ENCODE peak calls at places on chromosomes 11 and 22, in seven cellular contexts. W, O, Y, H, M, A and R are unnamed samples.

GRCh38 chr11:118703563-118704106 is 24.2 kb upstream of the TREH start:
- DNase-seq in A (no peak), O (no peak), W (no peak), M (no peak), H (no peak), Y (no peak), R (no peak)

GRCh38 chr22:37164535-37164887 is 14.8 kb upstream of the IL2RB start:
- DNase-seq in M (no peak), W (no peak), A (no peak), O (no peak), H (no peak), Y (no peak), R (no peak)

GRCh38 chr11:14029971-14030531 is 67.5 kb downstream of the SPON1 start:
- DNase-seq in H (peak; percentile 23), Y (no peak), M (no peak), O (no peak), A (no peak), W (no peak), R (no peak)

GRCh38 chr11:69372589-69373250 is 78.8 kb downstream of the MYEOV start:
- DNase-seq in Y (no peak), O (no peak), M (no peak), W (no peak), H (no peak), A (no peak), R (peak; percentile 4)

GRCh38 chr22:46070215-46070721 is 80.1 kb upstream of the PPARA start:
- DNase-seq in A (no peak), O (no peak), Y (no peak), W (no peak), M (no peak), H (peak; percentile 36), R (no peak)

GRCh38 chr11:14413307-14414072 is 54.5 kb upstream of the RRAS2 start:
- DNase-seq in Y (no peak), H (peak; percentile 87), O (peak; percentile 60), M (no peak), A (no peak), W (no peak), R (no peak)

GRCh38 chr11:94574193-94574961 is 7.2 kb downstream of the PIWIL4 start:
- DNase-seq in W (no peak), H (peak; percentile 92), M (no peak), A (no peak), O (no peak), Y (no peak), R (no peak)

GRCh38 chr22:17917490-17917983 is 106.8 kb downstream of the MICAL3 start:
- DNase-seq in M (peak; percentile 32), H (no peak), O (peak; percentile 93), Y (no peak), A (no peak), W (no peak), R (no peak)

GRCh38 chr22:19110064-19110458 is 12.2 kb downstream of the DGCR2 start:
- DNase-seq in O (no peak), W (no peak), A (no peak), H (no peak), Y (no peak), M (no peak), R (no peak)

GRCh38 chr11:19813158-19813879 is 100.7 kb downstream of the NAV2 start:
- DNase-seq in M (no peak), Y (no peak), A (no peak), H (no peak), O (no peak), W (no peak), R (no peak)

GRCh38 chr11:116276051-116277044 is 496.4 kb downstream of the BUD13 start:
- DNase-seq in O (peak; percentile 86), M (peak; percentile 83), H (peak; percentile 39), Y (peak; percentile 52), W (peak; percentile 92), A (peak; percentile 72), R (peak; percentile 59)

GRCh38 chr11:14520902-14521151 is 641 bp upstream of the PSMA1 start:
- DNase-seq in O (no peak), M (no peak), A (no peak), Y (no peak), H (no peak), W (no peak), R (no peak)

GRCh38 chr11:63769044-63769718 is 606 bp upstream of the ZFTA start:
- DNase-seq in W (peak; percentile 24), M (peak; percentile 69), A (no peak), Y (no peak), H (peak; percentile 24), O (peak; percentile 87), R (no peak)

GRCh38 chr11:68968306-68969255 is 12.2 kb downstream of the MRGPRD start:
- DNase-seq in H (no peak), A (no peak), O (no peak), M (no peak), Y (no peak), W (no peak), R (no peak)

GRCh38 chr11:16749666-16750065 is 11.2 kb downstream of the C11orf58 start:
- DNase-seq in W (no peak), M (no peak), A (no peak), Y (no peak), H (no peak), O (no peak), R (no peak)

GRCh38 chr11:279966-280761 is 2.0 kb downstream of the NLRP6 start:
- DNase-seq in Y (peak; percentile 49), M (no peak), H (peak; percentile 33), A (no peak), O (no peak), W (no peak), R (peak; percentile 23)

GRCh38 chr11:80783561-80783960 is 1342.7 kb upstream of the TENM4 start:
- DNase-seq in H (no peak), O (no peak), Y (no peak), M (no peak), A (no peak), W (no peak), R (no peak)
- TF ChIP-seq CTCF in H (no peak), O (no peak), Y (no peak), M (no peak), A (no peak), W (no peak), R (no peak)

GRCh38 chr11:126878892-126879291 is 121.7 kb downstream of the KIRREL3 start:
- DNase-seq in H (no peak), Y (no peak), O (no peak), M (no peak), W (no peak), A (no peak), R (no peak)

GRCh38 chr11:126874276-126874675 is 126.3 kb downstream of the KIRREL3 start:
- DNase-seq in W (no peak), A (no peak), O (no peak), H (no peak), Y (no peak), M (no peak), R (no peak)

GRCh38 chr11:126871792-126872191 is 128.8 kb downstream of the KIRREL3 start:
- DNase-seq in O (no peak), H (no peak), M (no peak), Y (no peak), A (no peak), W (no peak), R (no peak)

GRCh38 chr11:126879516-126879915 is 121.1 kb downstream of the KIRREL3 start:
- DNase-seq in A (no peak), W (no peak), Y (no peak), O (no peak), H (no peak), M (no peak), R (no peak)

DNA sequence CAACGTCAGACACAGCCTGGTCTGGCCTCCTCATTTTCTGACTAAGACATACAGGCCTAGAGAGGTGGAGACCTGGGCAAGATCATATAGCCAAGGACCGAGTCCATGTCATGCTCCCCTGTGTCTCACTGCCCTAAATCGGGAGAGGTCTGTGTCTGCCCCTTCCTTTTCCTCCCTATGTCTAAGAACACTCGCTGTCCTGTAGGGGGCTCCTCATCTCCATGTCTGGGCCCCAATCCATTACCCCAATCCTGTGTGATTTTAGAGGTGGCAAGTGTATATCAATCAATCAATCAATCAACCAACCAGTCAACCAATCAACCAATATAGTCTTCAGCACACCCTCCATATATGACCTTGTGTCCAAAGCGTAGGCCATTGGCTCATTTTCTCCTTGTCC is 125.7 kb downstream of the KIRREL3 start:
- DNase-seq in W (no peak), M (no peak), Y (no peak), H (no peak), O (peak; percentile 15), A (no peak), R (no peak)
- TF ChIP-seq CTCF in W (no peak), M (peak; percentile 4), Y (no peak), H (no peak), O (no peak), A (no peak), R (no peak)

DNA sequence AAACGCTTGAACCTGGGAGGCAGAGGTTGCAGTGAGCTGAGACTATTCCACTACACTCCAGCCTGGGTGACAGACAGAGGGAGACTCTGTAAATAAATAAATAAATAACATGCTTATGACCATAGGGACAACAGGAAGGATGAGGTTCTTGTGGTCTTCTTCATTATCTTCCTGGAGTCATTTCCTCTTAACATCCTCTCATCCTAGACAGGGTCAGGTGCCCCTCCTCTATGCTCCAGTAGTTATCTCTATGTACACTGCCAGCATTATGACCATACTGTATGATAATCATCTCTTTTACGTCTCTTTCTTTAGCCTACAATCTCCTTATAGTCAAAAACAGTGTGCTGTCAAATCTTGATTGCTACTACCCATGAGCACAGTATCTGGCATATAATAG is 17.7 kb downstream of the RAB30 start:
- DNase-seq in H (no peak), A (no peak), O (no peak), W (no peak), M (no peak), Y (no peak), R (no peak)
- TF ChIP-seq CTCF in H (no peak), A (no peak), O (no peak), W (no peak), M (no peak), Y (no peak), R (no peak)

GRCh38 chr11:60915250-60915914 is 1.4 kb downstream of the TMEM109 start:
- DNase-seq in M (peak; percentile 76), Y (peak; percentile 55), O (no peak), W (no peak), A (peak; percentile 41), H (peak; percentile 44), R (peak; percentile 62)
- TF ChIP-seq CTCF in M (peak; percentile 66), Y (no peak), O (peak; percentile 22), W (no peak), A (peak; percentile 68), H (peak; percentile 45), R (peak; percentile 44)

DNA sequence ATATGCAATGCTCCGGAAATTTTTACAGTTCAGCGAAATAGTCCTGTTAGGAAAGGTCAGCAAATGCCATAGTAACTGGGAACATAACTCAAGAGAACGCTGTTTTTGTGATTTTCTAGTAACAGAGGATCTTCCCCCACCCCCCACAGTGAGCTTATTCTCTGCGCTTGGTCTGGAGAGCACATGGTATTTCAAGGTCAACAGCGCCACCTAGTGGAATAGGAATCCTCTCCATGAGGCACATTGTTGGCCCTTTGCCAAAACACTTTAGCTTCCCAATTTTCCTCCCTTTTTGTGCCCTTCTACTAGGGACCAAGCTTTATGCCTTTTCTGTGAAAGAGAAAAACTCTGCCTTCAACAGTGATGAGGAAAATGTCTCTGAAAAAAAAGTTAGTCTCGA is 13.2 kb upstream of the OR4C12 start:
- DNase-seq in A (peak; percentile 46), Y (no peak), W (no peak), H (peak; percentile 51), M (no peak), O (peak; percentile 45), R (no peak)
- TF ChIP-seq CTCF in A (no peak), Y (no peak), W (peak; percentile 47), H (peak; percentile 51), M (peak; percentile 53), O (peak; percentile 56), R (no peak)